ENCODE peak calls at places on chromosomes 2 and 18, in four cellular contexts. T is HepG2, S is GM12878, G is K562. Y is an unnamed sample.

GRCh38 chr18:6001867-6002266 is 106.5 kb upstream of the TMEM200C start:
- DNase-seq in G (no peak), S (no peak), T (no peak), Y (no peak)

GRCh38 chr2:21042958-21043743 is 722 bp downstream of the APOB start:
- DNase-seq in S (no peak), T (peak), G (peak), Y (peak)

GRCh38 chr2:42934568-42935258 is 142.3 kb upstream of the HAAO start:
- DNase-seq in G (peak), S (no peak), T (peak), Y (no peak)

GRCh38 chr18:55386545-55386944 is 201.4 kb downstream of the TCF4 start:
- DNase-seq in T (no peak), S (no peak), G (peak), Y (no peak)

GRCh38 chr18:13608791-13609552 is 117.4 kb downstream of the FAM210A start:
- DNase-seq in S (no peak), G (no peak), T (no peak), Y (no peak)

GRCh38 chr18:65983750-65984149 is 232.9 kb downstream of the CDH7 start:
- DNase-seq in S (no peak), G (no peak), T (peak), Y (no peak)

GRCh38 chr2:191401287-191401686 is 156.1 kb downstream of the MYO1B start:
- DNase-seq in G (no peak), T (peak), S (no peak), Y (no peak)

GRCh38 chr18:48514786-48515185 is 24.0 kb upstream of the CTIF start:
- DNase-seq in G (no peak), S (no peak), T (no peak), Y (no peak)

GRCh38 chr2:203594541-203594940 is 59.4 kb upstream of the RAPH1 start:
- DNase-seq in T (no peak), S (no peak), G (no peak), Y (no peak)

GRCh38 chr2:12107849-12108420 is 361.5 kb downstream of the LPIN1 start:
- DNase-seq in G (no peak), S (no peak), T (no peak), Y (no peak)

GRCh38 chr2:30293303-30293912 is 62.1 kb downstream of the LBH start:
- DNase-seq in T (no peak), G (no peak), S (no peak), Y (no peak)

GRCh38 chr2:197310940-197311485 is 433 bp upstream of the ANKRD44 start:
- DNase-seq in S (no peak), T (no peak), G (no peak), Y (no peak)

GRCh38 chr18:5298156-5298852 is 2.8 kb upstream of the ZBTB14 start:
- DNase-seq in T (peak), S (no peak), G (peak), Y (no peak)

GRCh38 chr2:231513746-231514224 is 16.5 kb downstream of the NMUR1 start:
- DNase-seq in S (no peak), T (no peak), G (no peak), Y (no peak)

GRCh38 chr18:44681611-44682010 is 923 bp downstream of the SETBP1 start:
- DNase-seq in S (no peak), T (no peak), G (no peak), Y (no peak)

GRCh38 chr2:191678437-191679110 is 638 bp downstream of the NABP1 start:
- DNase-seq in S (no peak), G (peak), T (peak), Y (peak)

GRCh38 chr2:48397846-48398245 is 132.1 kb upstream of the STON1 start:
- DNase-seq in G (peak), S (no peak), T (no peak), Y (no peak)

GRCh38 chr18:11981383-11981632 is at the start of gene IMPA2:
- DNase-seq in G (no peak), T (no peak), S (no peak), Y (no peak)

GRCh38 chr18:11980148-11980554 is 1.2 kb upstream of the IMPA2 start:
- DNase-seq in T (no peak), G (no peak), S (no peak), Y (no peak)

GRCh38 chr18:11982981-11983380 is 1.7 kb downstream of the IMPA2 start:
- DNase-seq in T (peak), G (no peak), S (no peak), Y (no peak)

GRCh38 chr18:11981633-11982366 is 493 bp downstream of the IMPA2 start:
- DNase-seq in G (peak), T (peak), S (no peak), Y (peak)

DNA sequence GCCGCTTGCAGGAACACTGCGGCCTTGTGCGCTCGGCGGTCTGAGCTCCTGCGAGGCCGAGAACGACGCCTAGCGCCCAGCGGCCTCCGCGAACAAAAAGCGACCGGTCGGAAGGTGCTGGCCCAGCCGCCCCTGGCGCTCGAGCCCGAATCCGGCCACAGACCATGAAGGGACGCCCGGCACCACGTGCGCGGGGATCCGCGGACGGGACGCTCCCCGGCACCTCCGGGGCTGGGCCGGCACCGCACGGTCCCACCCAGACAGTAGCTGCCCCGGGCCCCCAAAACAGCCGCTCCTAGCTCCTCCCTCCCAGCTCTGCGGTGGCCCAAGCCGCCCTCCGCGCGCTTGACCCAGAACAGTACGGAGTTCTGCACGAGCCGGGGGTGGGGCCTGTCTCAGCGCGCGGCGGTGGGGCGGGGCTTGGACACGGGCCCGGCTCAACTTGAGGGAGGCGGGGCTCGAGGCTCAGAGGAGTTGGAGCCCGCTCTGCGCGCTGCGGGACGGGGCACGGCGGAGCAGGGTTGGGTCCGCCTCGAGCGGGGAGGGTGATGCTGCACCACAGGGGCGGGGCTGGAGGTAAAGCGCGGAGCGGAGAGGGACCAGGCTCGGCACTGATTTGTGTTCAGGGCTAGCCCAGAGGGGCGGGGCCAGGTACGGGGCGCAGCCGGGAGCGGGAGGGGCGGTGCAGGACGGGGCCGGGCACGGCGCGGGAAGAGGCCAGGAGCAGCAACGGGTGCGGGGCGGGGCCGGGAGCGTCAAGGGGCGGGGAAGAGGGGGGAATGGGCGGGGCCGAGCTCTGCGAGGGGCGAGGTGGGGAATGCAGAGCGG is 538 bp upstream of the IMPA2 start:
- DNase-seq in S (peak), T (peak), G (peak), Y (peak)
- TF ChIP-seq ATF2 in S (no peak), T (no peak), G (peak), Y (no peak)

GRCh38 chr2:182668671-182669070 is 47.4 kb upstream of the DNAJC10 start:
- DNase-seq in S (no peak), G (no peak), T (peak), Y (no peak)
- TF ChIP-seq SIN3A in S (no peak), G (no peak), T (no peak), Y (no peak)

GRCh38 chr2:118761791-118762190 is 85.7 kb downstream of the EN1 start:
- DNase-seq in G (no peak), T (no peak), S (no peak), Y (no peak)

GRCh38 chr2:118764855-118765254 is 82.6 kb downstream of the EN1 start:
- DNase-seq in G (no peak), S (no peak), T (no peak), Y (no peak)

DNA sequence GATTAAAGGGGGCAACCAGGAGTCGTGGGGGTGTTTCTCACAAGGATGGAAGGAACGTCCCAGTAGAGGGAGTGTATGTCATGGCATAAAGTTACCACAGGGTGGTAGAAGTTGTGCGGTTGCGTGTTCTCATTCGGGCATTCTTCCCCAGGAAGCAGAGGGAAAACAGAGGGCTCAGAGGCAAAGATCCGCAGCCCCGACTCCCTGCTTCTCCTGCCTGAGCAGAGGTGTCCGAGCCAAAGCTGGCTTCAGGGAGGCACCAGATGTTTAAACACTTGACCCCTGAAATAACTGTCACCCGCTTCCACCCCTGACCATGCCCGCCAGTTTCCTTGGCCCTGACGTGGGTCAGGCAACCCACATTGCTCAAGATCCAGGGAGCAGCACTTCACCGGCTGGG is 83.7 kb downstream of the EN1 start:
- DNase-seq in G (no peak), S (no peak), T (peak), Y (peak)
- TF ChIP-seq ATF2 in G (no peak), S (no peak), T (no peak), Y (no peak)

DNA sequence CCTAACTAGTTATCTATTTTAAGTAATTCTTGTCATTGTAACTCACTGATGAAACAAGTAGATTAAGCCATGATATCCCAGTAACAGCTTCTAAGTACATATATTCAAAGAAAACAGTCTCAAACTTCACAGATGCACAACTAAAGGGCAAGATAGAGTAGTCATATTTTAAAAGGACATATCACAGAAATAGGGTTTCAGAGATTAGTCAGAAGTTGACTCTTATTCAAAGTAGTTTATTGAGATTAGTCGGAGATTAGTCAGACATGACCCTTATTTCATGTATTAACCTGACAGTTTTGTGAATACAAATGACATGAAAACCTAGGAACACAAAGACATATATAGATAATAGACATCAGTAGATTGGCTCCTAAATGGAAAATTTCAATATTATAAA is 15.9 kb upstream of the CHAC2 start:
- DNase-seq in G (no peak), T (no peak), S (no peak), Y (no peak)
- TF ChIP-seq SIN3A in G (no peak), T (no peak), S (no peak), Y (no peak)

GRCh38 chr2:153416071-153416470 is 62.5 kb downstream of the RPRM start:
- DNase-seq in T (no peak), G (no peak), S (no peak), Y (no peak)
- TF ChIP-seq ATF2 in T (no peak), G (no peak), S (no peak), Y (no peak)

DNA sequence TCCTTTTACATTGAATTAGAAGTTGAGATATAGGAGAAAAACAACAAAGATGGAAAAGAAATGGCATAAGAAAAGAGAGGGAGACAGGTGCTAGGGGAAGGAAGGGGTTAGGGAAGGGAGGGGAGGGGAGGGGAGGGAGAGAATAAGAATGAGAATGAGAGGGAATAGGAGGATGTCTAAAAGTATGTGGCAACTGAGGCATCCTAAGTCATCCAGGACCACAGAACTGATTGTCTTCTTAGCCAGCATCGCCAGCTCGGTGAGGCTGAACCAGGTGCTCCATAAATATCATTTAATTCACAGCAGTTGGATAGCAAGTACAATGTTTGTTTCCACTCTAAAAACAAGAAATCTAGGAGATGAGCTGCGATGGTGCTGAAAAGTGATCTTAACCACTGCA is 393.5 kb downstream of the TMEM182 start:
- DNase-seq in T (no peak), G (no peak), S (no peak), Y (no peak)
- TF ChIP-seq SIN3A in T (no peak), G (no peak), S (no peak), Y (no peak)

GRCh38 chr2:27154481-27154880 is 5.7 kb downstream of the TCF23 start:
- DNase-seq in T (no peak), G (no peak), S (no peak), Y (no peak)
- TF ChIP-seq ATF2 in T (no peak), G (no peak), S (no peak), Y (no peak)

GRCh38 chr2:95343429-95344207 is 46.5 kb downstream of the KCNIP3 start:
- DNase-seq in T (no peak), S (no peak), G (no peak), Y (no peak)
- TF ChIP-seq SIN3A in T (no peak), S (no peak), G (no peak), Y (no peak)

Y was measured in H1.